ENCODE peak calls at places on chromosomes 16 and 17, in nine cellular contexts. F, B, P, O, E, L, X, S and R are unnamed samples.

GRCh38 chr16:31920373-31920772 is 46.8 kb downstream of the ZNF267 start:
- DNase-seq in B (no peak), E (no peak), S (no peak), F (no peak), X (no peak), O (no peak), P (no peak), L (no peak), R (no peak)

GRCh38 chr17:66740226-66740625 is 94.7 kb upstream of the CACNG5 start:
- DNase-seq in L (no peak), P (no peak), S (no peak), B (no peak), O (no peak), F (no peak), E (no peak), X (no peak), R (no peak)

GRCh38 chr16:23206986-23207385 is 24.4 kb downstream of the SCNN1G start:
- DNase-seq in F (no peak), L (no peak), E (no peak), B (no peak), X (no peak), O (no peak), P (no peak), S (no peak), R (no peak)

GRCh38 chr16:46882940-46883307 is 1.2 kb upstream of the GPT2 start:
- DNase-seq in O (no peak), S (no peak), P (no peak), E (no peak), B (no peak), L (no peak), X (no peak), F (no peak), R (no peak)

GRCh38 chr17:44362056-44362355 is 1.6 kb downstream of the FAM171A2 start:
- DNase-seq in E (no peak), F (no peak), B (no peak), O (no peak), L (no peak), S (no peak), X (no peak), P (no peak), R (no peak)

GRCh38 chr17:8739104-8739503 is 5.5 kb downstream of the CCDC42 start:
- DNase-seq in L (no peak), B (no peak), F (no peak), S (no peak), O (no peak), E (no peak), P (no peak), X (no peak), R (no peak)

GRCh38 chr16:495127-495748 is 32.3 kb upstream of the CAPN15 start:
- DNase-seq in S (no peak), P (no peak), F (peak; percentile 50), O (no peak), E (no peak), L (peak; percentile 59), B (no peak), X (peak; percentile 49), R (no peak)

GRCh38 chr16:11355862-11356261 is 10.6 kb downstream of the RMI2 start:
- DNase-seq in E (no peak), L (no peak), X (no peak), P (no peak), S (no peak), F (no peak), O (no peak), B (no peak), R (no peak)

GRCh38 chr17:41915566-41915965 is 3.2 kb downstream of the ACLY start:
- DNase-seq in F (no peak), L (peak; percentile 74), X (peak; percentile 32), S (no peak), E (no peak), B (no peak), O (no peak), P (no peak), R (no peak)

GRCh38 chr17:51435641-51436091 is 175.3 kb downstream of the UTP18 start:
- DNase-seq in F (peak; percentile 71), X (peak; percentile 8), P (peak; percentile 53), B (peak; percentile 34), O (no peak), S (no peak), E (no peak), L (peak; percentile 21), R (no peak)

GRCh38 chr17:6509295-6509771 is 47.0 kb downstream of the PITPNM3 start:
- DNase-seq in O (no peak), L (no peak), X (peak; percentile 21), E (no peak), P (no peak), F (no peak), B (no peak), S (no peak), R (no peak)

GRCh38 chr16:85235988-85236831 is 123.9 kb upstream of the CIBAR2 start:
- DNase-seq in P (no peak), F (no peak), L (no peak), B (no peak), E (no peak), S (no peak), X (peak; percentile 24), O (no peak), R (peak; percentile 39)
- H3K4me3 ChIP-seq in P (no peak overlapping the region), F (peak overlapping the region; percentile 55), L (no peak overlapping the region), B (no peak overlapping the region), E (no peak overlapping the region), S (no peak overlapping the region), X (no peak overlapping the region), O (peak overlapping the region; percentile 51), R (no peak overlapping the region)

GRCh38 chr17:81844327-81844851 is 9.5 kb upstream of the PPP1R27 start:
- DNase-seq in L (no peak), X (no peak), B (no peak), P (no peak), E (no peak), O (no peak), S (no peak), F (no peak), R (no peak)

GRCh38 chr17:81845881-81846742 is 11.3 kb upstream of the PPP1R27 start:
- DNase-seq in O (no peak), X (no peak), L (no peak), F (no peak), B (no peak), P (no peak), S (no peak), E (no peak), R (no peak)

GRCh38 chr17:81845361-81845760 is 10.5 kb upstream of the PPP1R27 start:
- DNase-seq in P (no peak), F (no peak), S (no peak), O (no peak), X (no peak), B (no peak), E (no peak), L (no peak), R (no peak)

GRCh38 chr17:81843713-81844326 is 9.0 kb upstream of the PPP1R27 start:
- DNase-seq in E (no peak), P (no peak), X (no peak), B (no peak), S (no peak), O (no peak), L (no peak), F (no peak), R (no peak)

GRCh38 chr17:81844887-81845286 is 10.0 kb upstream of the PPP1R27 start:
- DNase-seq in S (no peak), X (no peak), B (no peak), P (no peak), O (no peak), L (no peak), E (no peak), F (no peak), R (no peak)
- H3K4me3 ChIP-seq in S (no peak overlapping the region), X (no peak overlapping the region), B (no peak overlapping the region), P (no peak overlapping the region), O (no peak overlapping the region), L (no peak overlapping the region), E (no peak overlapping the region), F (no peak overlapping the region), R (no peak overlapping the region)

DNA sequence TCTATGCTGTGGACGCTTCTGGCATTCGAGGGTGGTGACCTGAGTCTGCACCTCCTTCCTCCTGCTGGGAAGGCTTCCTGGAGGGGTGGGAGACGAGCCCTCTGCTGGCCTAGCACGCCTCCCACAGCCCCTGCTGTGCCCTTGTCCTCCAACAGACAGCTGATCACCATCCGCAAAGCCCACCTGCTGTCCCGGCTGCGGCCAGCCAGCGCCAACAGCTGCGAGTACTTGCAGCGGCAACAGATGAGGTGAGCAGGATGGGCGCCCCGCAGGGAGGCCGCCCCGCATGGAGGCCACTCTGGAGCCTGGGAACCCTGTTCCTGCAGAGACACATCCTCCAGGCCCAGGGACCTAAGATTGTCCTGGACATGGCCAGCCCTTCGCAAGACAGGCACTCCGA is 21.6 kb downstream of the UBALD1 start:
- DNase-seq in P (no peak), X (no peak), L (no peak), O (no peak), F (no peak), S (no peak), E (no peak), B (no peak), R (peak; percentile 41)
- H3K4me3 ChIP-seq in P (no peak overlapping the region), X (no peak overlapping the region), L (no peak overlapping the region), O (no peak overlapping the region), F (no peak overlapping the region), S (no peak overlapping the region), E (no peak overlapping the region), B (no peak overlapping the region), R (no peak overlapping the region)

GRCh38 chr17:5120036-5120435 is 4.2 kb downstream of the USP6 start:
- DNase-seq in X (no peak), B (no peak), L (no peak), E (no peak), F (no peak), P (no peak), S (no peak), O (no peak), R (no peak)

GRCh38 chr17:5126719-5127488 is 11.1 kb downstream of the USP6 start:
- DNase-seq in L (no peak), B (no peak), E (no peak), X (no peak), P (no peak), S (no peak), F (no peak), O (no peak), R (no peak)

GRCh38 chr17:5121186-5121841 is 5.5 kb downstream of the USP6 start:
- DNase-seq in S (no peak), F (no peak), O (no peak), P (no peak), X (no peak), B (no peak), L (no peak), E (no peak), R (no peak)

GRCh38 chr17:5123343-5124124 is 7.7 kb downstream of the USP6 start:
- DNase-seq in B (no peak), P (no peak), S (no peak), F (no peak), E (no peak), L (no peak), X (no peak), O (no peak), R (no peak)

DNA sequence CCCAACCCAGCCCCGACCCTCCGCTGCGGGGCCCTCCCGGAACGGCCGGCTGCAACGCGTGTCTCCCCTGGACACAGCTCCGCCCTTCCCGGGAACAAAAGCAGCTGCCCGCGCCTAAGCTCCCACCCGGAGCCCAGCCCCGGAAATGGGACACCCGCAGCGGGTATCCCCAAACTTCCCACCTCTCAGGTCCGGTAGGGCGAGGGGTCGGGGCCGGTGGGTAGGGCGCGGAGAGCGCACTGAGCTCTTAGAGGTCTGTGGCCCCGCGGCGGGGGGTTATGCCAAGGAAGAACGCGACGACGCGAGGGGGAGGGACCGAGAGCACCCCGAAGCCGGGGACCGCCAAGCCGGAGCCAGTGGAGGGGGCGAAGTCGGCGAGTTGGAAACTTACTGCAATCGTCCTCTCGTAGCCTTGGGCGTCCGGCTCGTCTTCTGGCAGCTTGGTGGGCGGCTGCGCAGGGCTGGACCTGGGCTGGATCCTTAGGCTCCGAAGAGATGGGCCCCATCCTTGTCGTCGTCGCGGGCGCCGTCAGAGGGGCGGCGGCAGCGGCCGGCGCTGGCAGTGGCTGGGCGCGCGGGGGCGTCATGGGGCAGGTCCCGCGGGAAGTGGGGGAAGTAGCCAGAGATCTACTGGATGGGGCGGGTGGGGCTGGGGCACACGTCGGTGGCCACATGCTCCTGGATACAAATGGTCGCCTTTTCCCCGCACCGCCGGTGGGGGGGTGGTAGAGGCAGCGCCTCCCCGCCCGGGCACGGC is 6.9 kb downstream of the USP6 start:
- DNase-seq in B (no peak), O (peak; percentile 72), X (no peak), P (no peak), F (peak; percentile 21), E (no peak), S (no peak), L (no peak), R (no peak)
- H3K4me3 ChIP-seq in B (no peak overlapping the region), O (peak overlapping the region; percentile 72), X (peak overlapping the region; percentile 33), P (peak overlapping the region; percentile 45), F (peak overlapping the region; percentile 35), E (no peak overlapping the region), S (no peak overlapping the region), L (peak overlapping the region; percentile 31), R (peak overlapping the region; percentile 34)